ENCODE peak calls at places on chromosomes 12 and 14, in eight cellular contexts. One of them, this sample, is unnamed.

GRCh38 chr12:122078141-122079037 is at the start of gene MLXIP:
- DNase-seq in activated T-cell treated with anti-CD3 and anti-CD28 coated beads, Interleukin-2, amount 50 U/mL, for 4 hours: peak
- DNase-seq in stimulated activated CD4-positive, alpha-beta T cell treated with anti-CD3 and anti-CD28 coated beads, TNF-alpha, amount 100 ng/mL, for 1 hour: peak
- DNase-seq in aorta: peak
- DNase-seq in mesenchymal stem cell: peak
- DNase-seq in stimulated activated CD8-positive, alpha-beta memory T cell treated with anti-CD3 and anti-CD28 coated beads, Interleukin-7, amount 100 ng/mL, for 24 hours: peak
- DNase-seq in NCI-H1105: peak
- DNase-seq in HCEC 1CT: peak
- DNase-seq in this sample: peak

GRCh38 chr12:112881602-112882001 is 25.2 kb upstream of the OAS1 start:
- DNase-seq in activated T-cell treated with anti-CD3 and anti-CD28 coated beads, Interleukin-2, amount 50 U/mL, for 4 hours: no peak
- DNase-seq in NCI-H1105: no peak
- DNase-seq in stimulated activated CD8-positive, alpha-beta memory T cell treated with anti-CD3 and anti-CD28 coated beads, Interleukin-7, amount 100 ng/mL, for 24 hours: no peak
- DNase-seq in HCEC 1CT: no peak
- DNase-seq in aorta: no peak
- DNase-seq in mesenchymal stem cell: no peak
- DNase-seq in stimulated activated CD4-positive, alpha-beta T cell treated with anti-CD3 and anti-CD28 coated beads, TNF-alpha, amount 100 ng/mL, for 1 hour: no peak
- DNase-seq in this sample: no peak

GRCh38 chr14:20745571-20746358 is at the start of gene EDDM3A:
- DNase-seq in mesenchymal stem cell: no peak
- DNase-seq in stimulated activated CD4-positive, alpha-beta T cell treated with anti-CD3 and anti-CD28 coated beads, TNF-alpha, amount 100 ng/mL, for 1 hour: no peak
- DNase-seq in HCEC 1CT: no peak
- DNase-seq in stimulated activated CD8-positive, alpha-beta memory T cell treated with anti-CD3 and anti-CD28 coated beads, Interleukin-7, amount 100 ng/mL, for 24 hours: no peak
- DNase-seq in aorta: no peak
- DNase-seq in activated T-cell treated with anti-CD3 and anti-CD28 coated beads, Interleukin-2, amount 50 U/mL, for 4 hours: no peak
- DNase-seq in NCI-H1105: no peak
- DNase-seq in this sample: no peak

GRCh38 chr12:27014859-27015729 is 910 bp upstream of the TM7SF3 start:
- DNase-seq in stimulated activated CD4-positive, alpha-beta T cell treated with anti-CD3 and anti-CD28 coated beads, TNF-alpha, amount 100 ng/mL, for 1 hour: no peak
- DNase-seq in stimulated activated CD8-positive, alpha-beta memory T cell treated with anti-CD3 and anti-CD28 coated beads, Interleukin-7, amount 100 ng/mL, for 24 hours: no peak
- DNase-seq in aorta: no peak
- DNase-seq in activated T-cell treated with anti-CD3 and anti-CD28 coated beads, Interleukin-2, amount 50 U/mL, for 4 hours: no peak
- DNase-seq in NCI-H1105: no peak
- DNase-seq in HCEC 1CT: no peak
- DNase-seq in mesenchymal stem cell: no peak
- DNase-seq in this sample: no peak

GRCh38 chr12:100826323-100826722 is 31.7 kb downstream of the ANO4 start:
- DNase-seq in activated T-cell treated with anti-CD3 and anti-CD28 coated beads, Interleukin-2, amount 50 U/mL, for 4 hours: no peak
- DNase-seq in mesenchymal stem cell: peak
- DNase-seq in HCEC 1CT: peak
- DNase-seq in stimulated activated CD4-positive, alpha-beta T cell treated with anti-CD3 and anti-CD28 coated beads, TNF-alpha, amount 100 ng/mL, for 1 hour: no peak
- DNase-seq in NCI-H1105: no peak
- DNase-seq in stimulated activated CD8-positive, alpha-beta memory T cell treated with anti-CD3 and anti-CD28 coated beads, Interleukin-7, amount 100 ng/mL, for 24 hours: no peak
- DNase-seq in aorta: peak
- DNase-seq in this sample: no peak

GRCh38 chr14:54025661-54026060 is 69.0 kb upstream of the BMP4 start:
- DNase-seq in activated T-cell treated with anti-CD3 and anti-CD28 coated beads, Interleukin-2, amount 50 U/mL, for 4 hours: no peak
- DNase-seq in stimulated activated CD8-positive, alpha-beta memory T cell treated with anti-CD3 and anti-CD28 coated beads, Interleukin-7, amount 100 ng/mL, for 24 hours: no peak
- DNase-seq in NCI-H1105: no peak
- DNase-seq in HCEC 1CT: peak
- DNase-seq in aorta: no peak
- DNase-seq in stimulated activated CD4-positive, alpha-beta T cell treated with anti-CD3 and anti-CD28 coated beads, TNF-alpha, amount 100 ng/mL, for 1 hour: no peak
- DNase-seq in mesenchymal stem cell: peak
- DNase-seq in this sample: no peak

GRCh38 chr12:64269161-64269560 is 47.1 kb upstream of the KICS2 start:
- DNase-seq in stimulated activated CD4-positive, alpha-beta T cell treated with anti-CD3 and anti-CD28 coated beads, TNF-alpha, amount 100 ng/mL, for 1 hour: no peak
- DNase-seq in HCEC 1CT: no peak
- DNase-seq in aorta: no peak
- DNase-seq in activated T-cell treated with anti-CD3 and anti-CD28 coated beads, Interleukin-2, amount 50 U/mL, for 4 hours: no peak
- DNase-seq in NCI-H1105: no peak
- DNase-seq in mesenchymal stem cell: no peak
- DNase-seq in stimulated activated CD8-positive, alpha-beta memory T cell treated with anti-CD3 and anti-CD28 coated beads, Interleukin-7, amount 100 ng/mL, for 24 hours: no peak
- DNase-seq in this sample: no peak

GRCh38 chr14:100114109-100114765 is 45.2 kb downstream of the DEGS2 start:
- DNase-seq in aorta: no peak
- DNase-seq in stimulated activated CD4-positive, alpha-beta T cell treated with anti-CD3 and anti-CD28 coated beads, TNF-alpha, amount 100 ng/mL, for 1 hour: no peak
- DNase-seq in NCI-H1105: no peak
- DNase-seq in activated T-cell treated with anti-CD3 and anti-CD28 coated beads, Interleukin-2, amount 50 U/mL, for 4 hours: no peak
- DNase-seq in stimulated activated CD8-positive, alpha-beta memory T cell treated with anti-CD3 and anti-CD28 coated beads, Interleukin-7, amount 100 ng/mL, for 24 hours: no peak
- DNase-seq in HCEC 1CT: no peak
- DNase-seq in mesenchymal stem cell: no peak
- DNase-seq in this sample: no peak